ENCODE peak calls at places on chromosomes 5 and 9, in nine cellular contexts. X is skeletal muscle cell, I is Calu3, Z is left ventricle myocardium superior, L is colonic mucosa, H is HT-29, A is NCI-H1694 treated with DMSO at 0.1 percent for 48 hours, U is A549, G is GM23248. O is an unnamed sample.

GRCh38 chr5:178695560-178695959 is 34.9 kb downstream of the ZNF354A start:
- DNase-seq in X (no peak), I (no peak), Z (no peak), L (no peak), H (no peak), A (no peak), U (no peak), G (no peak), O (no peak)

GRCh38 chr9:112360047-112360804 is 19.7 kb upstream of the HSDL2 start:
- DNase-seq in X (no peak), I (no peak), Z (no peak), L (no peak), H (no peak), A (no peak), U (no peak), G (peak), O (no peak)

GRCh38 chr5:151192626-151193025 is 31.3 kb downstream of the CCDC69 start:
- DNase-seq in X (no peak), I (no peak), Z (no peak), L (no peak), H (no peak), A (no peak), U (no peak), G (no peak), O (no peak)

GRCh38 chr9:131149678-131150033 is 24.3 kb downstream of the NUP214 start:
- DNase-seq in X (no peak), I (no peak), Z (no peak), L (no peak), H (no peak), A (no peak), U (no peak), G (no peak), O (no peak)

GRCh38 chr5:115333164-115333563 is 36.7 kb upstream of the CCDC112 start:
- DNase-seq in X (no peak), I (no peak), Z (no peak), L (no peak), H (no peak), A (no peak), U (no peak), G (no peak), O (no peak)

GRCh38 chr9:13292782-13293181 is 13.3 kb upstream of the MPDZ start:
- DNase-seq in X (no peak), I (no peak), Z (no peak), L (no peak), H (no peak), A (no peak), U (no peak), G (no peak), O (no peak)

GRCh38 chr5:58987193-58987592 is 404.3 kb downstream of the RAB3C start:
- DNase-seq in X (no peak), I (no peak), Z (no peak), L (no peak), H (no peak), A (no peak), U (no peak), G (no peak), O (no peak)

GRCh38 chr5:174328626-174329299 is 283.3 kb downstream of the NSG2 start:
- DNase-seq in X (no peak), I (no peak), Z (no peak), L (no peak), H (no peak), A (no peak), U (no peak), G (no peak), O (no peak)

GRCh38 chr9:137639303-137640051 is 20.7 kb downstream of the EHMT1 start:
- DNase-seq in X (no peak), I (no peak), Z (no peak), L (no peak), H (no peak), A (no peak), U (no peak), G (peak), O (no peak)

GRCh38 chr5:143162810-143163209 is 240.7 kb downstream of the NR3C1 start:
- DNase-seq in X (no peak), I (no peak), Z (no peak), L (no peak), H (no peak), A (no peak), U (no peak), G (no peak), O (no peak)

GRCh38 chr9:99863955-99864354 is 42.3 kb downstream of the NR4A3 start:
- DNase-seq in X (no peak), I (no peak), Z (no peak), L (no peak), H (no peak), A (no peak), U (no peak), G (no peak), O (no peak)

GRCh38 chr5:59038169-59039002 is 455.5 kb downstream of the RAB3C start:
- DNase-seq in X (no peak), I (no peak), Z (no peak), L (no peak), H (no peak), A (no peak), U (peak), G (peak), O (no peak)

GRCh38 chr5:179408646-179409045 is 63.4 kb upstream of the ADAMTS2 start:
- DNase-seq in X (no peak), I (no peak), Z (no peak), L (no peak), H (no peak), A (no peak), U (no peak), G (no peak), O (no peak)

GRCh38 chr9:131024978-131025868 is 16.2 kb downstream of the LAMC3 start:
- DNase-seq in X (no peak), I (no peak), Z (no peak), L (no peak), H (no peak), A (no peak), U (peak), G (no peak), O (no peak)

GRCh38 chr9:129863059-129863690 is 27.9 kb downstream of the USP20 start:
- DNase-seq in X (peak), I (no peak), Z (no peak), L (no peak), H (no peak), A (no peak), U (no peak), G (no peak), O (no peak)

O was measured in pons.